ENCODE peak calls at places on chromosomes 16 and 17, in nine cellular contexts. X, L, G, E, C, Z, H, O and Y are unnamed samples. For H3K4me1, the result is how much of the 10 kb centered on the place peaks cover.

GRCh38 chr17:21376835-21377690 is 906 bp downstream of the KCNJ12 start:
- DNase-seq in G (no peak), O (peak), E (no peak), Z (no peak), H (no peak), L (no peak), X (no peak), C (no peak), Y (no peak)

GRCh38 chr16:11602321-11602720 is 15.6 kb upstream of the LITAF start:
- DNase-seq in Z (no peak), X (no peak), C (no peak), G (no peak), L (no peak), O (no peak), H (no peak), E (no peak), Y (no peak)

GRCh38 chr16:27174007-27174406 is 29.3 kb upstream of the KDM8 start:
- DNase-seq in X (no peak), O (peak), G (peak), L (no peak), E (no peak), Z (peak), C (no peak), H (no peak), Y (no peak)

GRCh38 chr17:57989011-57989345 is 924 bp upstream of the VEZF1 start:
- DNase-seq in C (no peak), E (no peak), H (no peak), O (no peak), X (peak), G (no peak), Z (peak), L (peak), Y (no peak)

GRCh38 chr16:9033125-9033830 is 58.2 kb upstream of the HAPSTR1 start:
- DNase-seq in C (no peak), Z (peak), G (no peak), H (no peak), X (peak), L (peak), E (peak), O (no peak), Y (no peak)

GRCh38 chr17:9291912-9292562 is 270.7 kb downstream of the NTN1 start:
- DNase-seq in O (no peak), H (peak), E (peak), G (peak), X (no peak), L (peak), C (peak), Z (peak), Y (no peak)

GRCh38 chr17:63381101-63381729 is 64.9 kb downstream of the CYB561 start:
- DNase-seq in L (no peak), O (no peak), C (no peak), E (no peak), Z (no peak), G (no peak), H (no peak), X (no peak), Y (no peak)

GRCh38 chr17:33277436-33278100 is 15.5 kb downstream of the ASIC2 start:
- DNase-seq in C (no peak), G (no peak), H (no peak), L (no peak), O (no peak), X (no peak), Z (no peak), E (no peak), Y (no peak)

GRCh38 chr16:4060823-4061222 is 55.4 kb downstream of the ADCY9 start:
- DNase-seq in C (no peak), Z (no peak), X (no peak), E (no peak), O (no peak), L (no peak), G (no peak), H (no peak), Y (no peak)

GRCh38 chr17:76156662-76156991 is 15.6 kb upstream of the FOXJ1 start:
- DNase-seq in E (no peak), H (no peak), Z (no peak), G (no peak), L (no peak), O (no peak), X (no peak), C (no peak), Y (no peak)

GRCh38 chr16:67775273-67775672 is 31.1 kb downstream of the RANBP10 start:
- DNase-seq in G (no peak), E (no peak), H (no peak), O (no peak), X (no peak), L (no peak), C (no peak), Z (no peak), Y (no peak)

GRCh38 chr16:1481906-1482835 is 6.6 kb downstream of the PTX4 start:
- DNase-seq in H (no peak), E (no peak), X (no peak), G (peak), Z (no peak), L (no peak), O (no peak), C (no peak), Y (no peak)

GRCh38 chr16:21088646-21089538 is 61.8 kb downstream of the DNAH3 start:
- DNase-seq in L (no peak), E (no peak), O (no peak), C (no peak), X (no peak), Z (no peak), H (no peak), G (no peak), Y (no peak)

GRCh38 chr17:6775871-6776405 is at the start of gene FBXO39:
- DNase-seq in H (no peak), E (no peak), C (no peak), G (no peak), O (peak), L (no peak), X (no peak), Z (no peak), Y (no peak)

GRCh38 chr16:470418-470817 is 45.0 kb downstream of the RAB11FIP3 start:
- DNase-seq in C (no peak), H (no peak), Z (no peak), G (no peak), L (no peak), X (no peak), E (no peak), O (no peak), Y (no peak)

GRCh38 chr17:34613064-34614019 is 34.0 kb downstream of the TMEM132E start:
- DNase-seq in Z (no peak), O (no peak), H (no peak), L (no peak), X (no peak), E (peak), G (no peak), C (no peak), Y (no peak)

GRCh38 chr17:39626671-39627169 is at the start of gene PPP1R1B:
- DNase-seq in E (no peak), L (no peak), G (peak), O (no peak), C (no peak), Z (peak), X (no peak), H (no peak), Y (no peak)

GRCh38 chr16:80554037-80554436 is 13.2 kb downstream of the DYNLRB2 start:
- DNase-seq in O (no peak), C (no peak), H (no peak), Z (no peak), G (no peak), E (no peak), L (no peak), X (no peak), Y (no peak)

GRCh38 chr16:9594961-9595360 is 503.5 kb downstream of the HAPSTR1 start:
- DNase-seq in X (no peak), Z (no peak), O (no peak), G (no peak), L (no peak), C (no peak), H (no peak), E (no peak), Y (no peak)

GRCh38 chr16:1295465-1295864 is 14.0 kb upstream of the UBE2I start:
- DNase-seq in O (no peak), H (no peak), X (no peak), E (no peak), G (no peak), L (no peak), C (no peak), Z (no peak), Y (no peak)

GRCh38 chr17:8868092-8868491 is 618 bp upstream of the PIK3R6 start:
- DNase-seq in Z (no peak), G (no peak), O (no peak), E (no peak), H (no peak), L (no peak), C (no peak), X (no peak), Y (no peak)

DNA sequence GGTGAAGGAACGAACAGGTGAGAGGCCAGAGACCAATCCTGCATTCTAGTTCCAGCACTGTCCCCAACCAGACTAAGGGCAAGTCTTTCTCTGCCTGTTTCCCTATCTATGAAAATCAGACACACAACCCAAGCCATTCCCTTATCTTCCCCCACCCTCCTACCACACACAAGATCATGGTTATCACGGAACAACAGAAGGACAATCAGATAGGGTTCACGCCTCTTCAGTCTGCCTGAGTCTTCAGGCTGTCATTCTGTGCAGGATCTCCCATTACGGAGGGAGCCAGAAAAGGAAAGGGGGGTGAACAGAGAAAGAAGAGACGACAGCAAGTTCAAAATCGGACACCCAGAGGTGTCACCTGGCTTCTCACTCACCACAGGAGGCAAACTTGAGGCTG is 11.1 kb downstream of the TLE7 start:
- DNase-seq in E (no peak), Z (no peak), O (no peak), L (no peak), H (no peak), C (no peak), G (no peak), X (no peak), Y (no peak)
- H3K4me1 ChIP-seq in E (under half), Z (under half), O (under half), L (under half), H (under half), C (under half), G (under half), X (under half), Y (under half)

GRCh38 chr16:48963901-48964615 is 317.6 kb downstream of the CBLN1 start:
- DNase-seq in H (no peak), X (peak), E (no peak), O (no peak), L (no peak), G (no peak), Z (no peak), C (no peak), Y (no peak)

GRCh38 chr16:48963306-48963705 is 318.3 kb downstream of the CBLN1 start:
- DNase-seq in Z (no peak), C (no peak), H (no peak), G (no peak), X (peak), L (no peak), O (no peak), E (no peak), Y (no peak)

GRCh38 chr16:48961546-48961945 is 320.1 kb downstream of the CBLN1 start:
- DNase-seq in O (no peak), H (no peak), L (no peak), X (no peak), E (no peak), Z (no peak), G (no peak), C (no peak), Y (no peak)

GRCh38 chr16:48969611-48970010 is 312.0 kb downstream of the CBLN1 start:
- DNase-seq in E (no peak), G (no peak), O (no peak), Z (no peak), X (no peak), L (no peak), C (no peak), H (no peak), Y (no peak)

DNA sequence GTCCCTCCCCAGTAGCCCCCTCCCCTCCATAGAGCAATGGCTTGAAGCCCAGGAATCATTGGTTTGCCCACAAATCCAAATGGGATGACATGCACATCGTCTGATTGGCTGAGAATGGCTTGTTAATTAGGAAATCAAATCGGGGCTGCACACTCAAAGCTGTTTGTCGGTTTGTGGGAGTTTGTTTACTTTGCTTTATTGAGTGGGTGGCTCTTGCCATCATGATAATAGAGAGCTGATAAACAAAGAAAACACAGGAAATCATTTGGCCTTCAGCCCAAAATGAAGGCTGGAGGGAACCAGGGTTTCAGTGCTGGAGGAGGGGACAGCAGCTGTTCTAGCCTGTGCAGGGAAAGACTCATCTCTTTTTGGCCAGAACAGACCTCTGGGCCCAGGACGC is 316.2 kb downstream of the CBLN1 start:
- DNase-seq in C (no peak), X (no peak), E (no peak), L (no peak), G (no peak), Z (no peak), H (no peak), O (no peak), Y (no peak)
- TF ChIP-seq POLR2A in C (no peak), X (no peak), E (no peak), L (no peak), G (no peak), Z (no peak), H (no peak), O (no peak), Y (no peak)

DNA sequence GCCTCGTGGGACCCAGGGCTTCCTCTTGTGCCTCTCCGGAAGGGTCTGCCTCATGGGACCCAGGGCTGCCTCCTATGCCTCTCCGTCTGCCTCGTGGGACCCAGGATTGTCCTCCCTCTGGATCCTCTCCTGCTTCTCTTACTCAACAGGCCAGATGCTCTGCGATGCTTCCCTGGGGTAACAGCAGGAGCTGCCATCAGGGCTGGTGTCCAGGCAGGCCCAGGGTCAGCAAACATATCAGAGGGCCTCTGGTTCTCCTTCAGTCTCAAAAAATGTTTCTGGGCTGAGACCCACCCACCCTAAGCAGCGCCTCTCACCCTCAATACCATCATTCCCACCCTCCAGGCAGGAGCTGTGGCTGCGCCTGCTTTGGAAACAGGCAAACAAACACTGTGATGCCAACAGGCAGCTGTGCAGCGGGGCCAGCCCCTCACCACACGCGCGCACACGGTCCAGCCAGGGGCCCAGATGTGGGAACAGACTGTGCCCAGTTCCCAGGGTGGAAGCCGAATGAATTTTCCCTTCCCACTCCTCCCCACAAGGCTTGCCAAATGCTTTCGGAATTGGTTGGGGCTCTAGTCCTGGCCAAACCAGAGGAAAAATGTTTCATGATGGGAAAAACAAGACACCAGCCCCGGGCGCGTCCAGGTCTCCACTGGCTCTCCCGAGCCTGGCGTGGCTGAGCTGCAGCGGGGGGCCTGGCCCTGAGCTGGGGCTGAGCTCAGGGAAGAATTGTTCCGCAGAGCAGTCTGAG is 11.3 kb downstream of the TIMM22 start:
- DNase-seq in O (peak), G (peak), L (no peak), H (peak), X (no peak), Z (no peak), C (peak), E (no peak), Y (no peak)
- H3K4me1 ChIP-seq in O (under half), G (half or more), L (under half), H (under half), X (under half), Z (under half), C (under half), E (under half), Y (under half)

GRCh38 chr17:10804546-10804945 is 647 bp upstream of the TMEM238L start:
- DNase-seq in O (no peak), X (no peak), Z (no peak), E (no peak), C (no peak), L (no peak), G (no peak), H (no peak), Y (no peak)

GRCh38 chr17:10805911-10806310 is 2.0 kb upstream of the TMEM238L start:
- DNase-seq in X (no peak), E (no peak), G (no peak), C (no peak), H (no peak), L (no peak), O (no peak), Z (no peak), Y (no peak)

GRCh38 chr17:10803350-10803749 is 549 bp downstream of the TMEM238L start:
- DNase-seq in O (no peak), C (no peak), E (no peak), Z (no peak), L (no peak), X (no peak), G (no peak), H (no peak), Y (no peak)

GRCh38 chr17:10803830-10804498 is at the start of gene TMEM238L:
- DNase-seq in E (no peak), O (no peak), X (no peak), L (no peak), C (no peak), G (no peak), H (no peak), Z (peak), Y (no peak)

GRCh38 chr17:10802487-10803284 is 1.2 kb downstream of the TMEM238L start:
- DNase-seq in E (no peak), L (no peak), X (no peak), Z (peak), O (no peak), C (no peak), H (no peak), G (no peak), Y (no peak)
- TF ChIP-seq POLR2A in E (no peak), L (no peak), X (no peak), Z (peak), O (no peak), C (no peak), H (no peak), G (no peak), Y (no peak)

DNA sequence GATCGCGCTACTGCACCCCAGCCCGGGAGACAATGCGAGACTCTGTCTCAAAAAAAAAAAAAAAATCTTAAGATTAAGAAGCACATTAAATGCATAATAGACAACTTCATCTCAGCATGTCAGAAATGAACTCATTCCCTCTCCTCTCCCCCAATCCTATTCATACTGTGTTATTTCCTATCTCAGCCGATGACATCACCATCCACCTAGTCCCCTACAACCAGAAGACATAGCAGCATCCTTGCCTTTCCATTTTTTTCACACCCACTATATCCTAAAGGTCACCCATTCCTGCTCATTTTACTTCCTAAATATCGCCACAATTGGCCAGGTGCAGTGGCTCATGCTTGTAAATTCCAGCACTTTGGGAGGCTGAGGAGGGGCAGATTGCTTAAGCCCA is 81.3 kb downstream of the RPGRIP1L start:
- DNase-seq in C (no peak), E (no peak), H (no peak), X (no peak), L (no peak), O (no peak), Z (no peak), G (no peak), Y (no peak)
- H3K4me1 ChIP-seq in C (under half), E (under half), H (under half), X (under half), L (under half), O (under half), Z (under half), G (under half), Y (under half)

DNA sequence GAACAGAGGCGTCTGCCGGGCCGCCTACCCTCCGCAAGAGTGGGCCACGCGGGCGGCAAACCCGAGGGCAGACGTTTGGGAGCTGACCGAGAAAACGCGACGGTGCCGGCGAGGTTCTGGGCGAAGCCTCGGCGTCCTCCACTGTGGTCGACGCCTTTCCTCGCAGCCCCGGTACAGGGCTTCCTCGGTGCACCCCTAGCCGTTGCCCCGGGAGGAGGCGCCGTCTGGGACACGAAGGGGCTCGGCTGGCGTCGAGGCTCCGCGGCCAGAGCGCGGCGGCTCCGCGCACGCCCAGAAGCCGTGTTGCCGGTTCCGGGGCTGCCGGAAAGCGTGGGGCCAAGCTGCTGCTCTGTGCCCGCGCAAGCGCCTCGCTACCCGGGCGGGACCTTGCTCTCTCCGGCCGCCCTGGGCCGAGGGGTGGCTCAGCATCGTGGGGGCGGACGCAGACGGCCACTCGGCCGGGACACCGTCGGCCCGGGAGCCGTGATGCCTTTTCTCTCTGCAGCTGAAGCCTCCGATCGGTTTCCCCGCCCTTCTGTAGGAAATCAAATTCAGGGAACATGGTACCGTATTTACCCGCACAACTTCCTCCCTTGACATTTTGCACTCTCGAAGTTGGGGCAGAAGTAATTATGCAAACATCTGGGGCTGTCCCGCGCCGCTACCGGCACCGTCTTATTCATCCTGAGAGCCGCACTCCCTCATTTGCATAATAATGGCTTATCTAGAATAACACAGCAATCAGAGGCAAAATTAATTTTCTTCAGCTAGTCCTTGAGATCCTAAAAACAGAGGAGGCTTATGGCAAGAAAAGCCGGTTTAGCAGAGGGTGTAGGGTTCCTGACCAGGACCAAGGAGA is 7.3 kb upstream of the CBX8 start:
- DNase-seq in G (no peak), Z (no peak), O (peak), L (no peak), C (no peak), H (no peak), E (no peak), X (no peak), Y (no peak)
- TF ChIP-seq POLR2A in G (no peak), Z (no peak), O (no peak), L (no peak), C (no peak), H (no peak), E (no peak), X (no peak), Y (no peak)